ENCODE peak calls at places on chromosomes 12 and 14, in six cellular contexts. One of them, this sample, is unnamed.

GRCh38 chr14:88300817-88301216 is 22.3 kb downstream of the KCNK10 start:
- DNase-seq in HEK293T: no peak
- DNase-seq in NCI-H1092: no peak
- DNase-seq in stimulated activated CD4-positive, alpha-beta T cell treated with anti-CD3 and anti-CD28 coated beads, TNF-alpha, amount 100 ng/mL, for 4 hours: no peak
- DNase-seq in endodermal cell: no peak
- DNase-seq in stimulated activated CD8-positive, alpha-beta memory T cell treated with anti-CD3 and anti-CD28 coated beads, Interleukin-15, amount 100 ng/mL, for 24 hours: no peak
- DNase-seq in this sample: no peak

GRCh38 chr14:77064535-77065178 is 33.4 kb upstream of the CIPC start:
- DNase-seq in HEK293T: no peak
- DNase-seq in stimulated activated CD8-positive, alpha-beta memory T cell treated with anti-CD3 and anti-CD28 coated beads, Interleukin-15, amount 100 ng/mL, for 24 hours: no peak
- DNase-seq in endodermal cell: no peak
- DNase-seq in NCI-H1092: no peak
- DNase-seq in stimulated activated CD4-positive, alpha-beta T cell treated with anti-CD3 and anti-CD28 coated beads, TNF-alpha, amount 100 ng/mL, for 4 hours: no peak
- DNase-seq in this sample: no peak

GRCh38 chr14:20591235-20591634 is at the start of gene RNASE12:
- DNase-seq in NCI-H1092: no peak
- DNase-seq in endodermal cell: peak
- DNase-seq in HEK293T: no peak
- DNase-seq in stimulated activated CD8-positive, alpha-beta memory T cell treated with anti-CD3 and anti-CD28 coated beads, Interleukin-15, amount 100 ng/mL, for 24 hours: no peak
- DNase-seq in stimulated activated CD4-positive, alpha-beta T cell treated with anti-CD3 and anti-CD28 coated beads, TNF-alpha, amount 100 ng/mL, for 4 hours: no peak
- DNase-seq in this sample: no peak

GRCh38 chr14:20997564-20997963 is 1.5 kb upstream of the SLC39A2 start:
- DNase-seq in endodermal cell: peak
- DNase-seq in HEK293T: no peak
- DNase-seq in stimulated activated CD4-positive, alpha-beta T cell treated with anti-CD3 and anti-CD28 coated beads, TNF-alpha, amount 100 ng/mL, for 4 hours: no peak
- DNase-seq in stimulated activated CD8-positive, alpha-beta memory T cell treated with anti-CD3 and anti-CD28 coated beads, Interleukin-15, amount 100 ng/mL, for 24 hours: no peak
- DNase-seq in NCI-H1092: no peak
- DNase-seq in this sample: no peak

GRCh38 chr12:125983784-125984510 is 918.7 kb downstream of the AACS start:
- DNase-seq in NCI-H1092: no peak
- DNase-seq in stimulated activated CD4-positive, alpha-beta T cell treated with anti-CD3 and anti-CD28 coated beads, TNF-alpha, amount 100 ng/mL, for 4 hours: no peak
- DNase-seq in stimulated activated CD8-positive, alpha-beta memory T cell treated with anti-CD3 and anti-CD28 coated beads, Interleukin-15, amount 100 ng/mL, for 24 hours: no peak
- DNase-seq in endodermal cell: peak
- DNase-seq in HEK293T: no peak
- DNase-seq in this sample: peak

GRCh38 chr12:39905152-39905551 is 200.7 kb downstream of the SLC2A13 start:
- DNase-seq in stimulated activated CD4-positive, alpha-beta T cell treated with anti-CD3 and anti-CD28 coated beads, TNF-alpha, amount 100 ng/mL, for 4 hours: no peak
- DNase-seq in HEK293T: no peak
- DNase-seq in NCI-H1092: no peak
- DNase-seq in stimulated activated CD8-positive, alpha-beta memory T cell treated with anti-CD3 and anti-CD28 coated beads, Interleukin-15, amount 100 ng/mL, for 24 hours: no peak
- DNase-seq in endodermal cell: no peak
- DNase-seq in this sample: no peak

GRCh38 chr14:37036669-37037341 is 135.6 kb downstream of the SLC25A21 start:
- DNase-seq in stimulated activated CD4-positive, alpha-beta T cell treated with anti-CD3 and anti-CD28 coated beads, TNF-alpha, amount 100 ng/mL, for 4 hours: no peak
- DNase-seq in NCI-H1092: no peak
- DNase-seq in endodermal cell: no peak
- DNase-seq in stimulated activated CD8-positive, alpha-beta memory T cell treated with anti-CD3 and anti-CD28 coated beads, Interleukin-15, amount 100 ng/mL, for 24 hours: no peak
- DNase-seq in HEK293T: no peak
- DNase-seq in this sample: no peak

GRCh38 chr12:26471560-26471959 is 276.2 kb downstream of the SSPN start:
- DNase-seq in stimulated activated CD4-positive, alpha-beta T cell treated with anti-CD3 and anti-CD28 coated beads, TNF-alpha, amount 100 ng/mL, for 4 hours: no peak
- DNase-seq in HEK293T: no peak
- DNase-seq in stimulated activated CD8-positive, alpha-beta memory T cell treated with anti-CD3 and anti-CD28 coated beads, Interleukin-15, amount 100 ng/mL, for 24 hours: no peak
- DNase-seq in endodermal cell: no peak
- DNase-seq in NCI-H1092: no peak
- DNase-seq in this sample: no peak

GRCh38 chr14:99075061-99075460 is 196.9 kb downstream of the BCL11B start:
- DNase-seq in endodermal cell: no peak
- DNase-seq in stimulated activated CD4-positive, alpha-beta T cell treated with anti-CD3 and anti-CD28 coated beads, TNF-alpha, amount 100 ng/mL, for 4 hours: no peak
- DNase-seq in stimulated activated CD8-positive, alpha-beta memory T cell treated with anti-CD3 and anti-CD28 coated beads, Interleukin-15, amount 100 ng/mL, for 24 hours: no peak
- DNase-seq in NCI-H1092: no peak
- DNase-seq in HEK293T: no peak
- DNase-seq in this sample: no peak

GRCh38 chr12:124416516-124417395 is 121.9 kb downstream of the RFLNA start:
- DNase-seq in stimulated activated CD8-positive, alpha-beta memory T cell treated with anti-CD3 and anti-CD28 coated beads, Interleukin-15, amount 100 ng/mL, for 24 hours: no peak
- DNase-seq in stimulated activated CD4-positive, alpha-beta T cell treated with anti-CD3 and anti-CD28 coated beads, TNF-alpha, amount 100 ng/mL, for 4 hours: no peak
- DNase-seq in endodermal cell: no peak
- DNase-seq in NCI-H1092: no peak
- DNase-seq in HEK293T: no peak
- DNase-seq in this sample: no peak

GRCh38 chr14:68363841-68364711 is 428.8 kb downstream of the ZFP36L1 start:
- DNase-seq in HEK293T: peak
- DNase-seq in NCI-H1092: no peak
- DNase-seq in endodermal cell: peak
- DNase-seq in stimulated activated CD4-positive, alpha-beta T cell treated with anti-CD3 and anti-CD28 coated beads, TNF-alpha, amount 100 ng/mL, for 4 hours: no peak
- DNase-seq in stimulated activated CD8-positive, alpha-beta memory T cell treated with anti-CD3 and anti-CD28 coated beads, Interleukin-15, amount 100 ng/mL, for 24 hours: no peak
- DNase-seq in this sample: no peak

GRCh38 chr14:99688210-99688581 is 4.1 kb downstream of the CYP46A1 start:
- DNase-seq in endodermal cell: no peak
- DNase-seq in stimulated activated CD8-positive, alpha-beta memory T cell treated with anti-CD3 and anti-CD28 coated beads, Interleukin-15, amount 100 ng/mL, for 24 hours: no peak
- DNase-seq in NCI-H1092: no peak
- DNase-seq in HEK293T: no peak
- DNase-seq in stimulated activated CD4-positive, alpha-beta T cell treated with anti-CD3 and anti-CD28 coated beads, TNF-alpha, amount 100 ng/mL, for 4 hours: no peak
- DNase-seq in this sample: no peak

GRCh38 chr12:65121049-65121955 is at the start of gene WIF1:
- DNase-seq in NCI-H1092: no peak
- DNase-seq in stimulated activated CD4-positive, alpha-beta T cell treated with anti-CD3 and anti-CD28 coated beads, TNF-alpha, amount 100 ng/mL, for 4 hours: peak
- DNase-seq in endodermal cell: peak
- DNase-seq in stimulated activated CD8-positive, alpha-beta memory T cell treated with anti-CD3 and anti-CD28 coated beads, Interleukin-15, amount 100 ng/mL, for 24 hours: no peak
- DNase-seq in HEK293T: peak
- DNase-seq in this sample: peak

GRCh38 chr12:43675048-43675904 is 83.3 kb downstream of the PUS7L start:
- DNase-seq in stimulated activated CD4-positive, alpha-beta T cell treated with anti-CD3 and anti-CD28 coated beads, TNF-alpha, amount 100 ng/mL, for 4 hours: no peak
- DNase-seq in endodermal cell: peak
- DNase-seq in NCI-H1092: no peak
- DNase-seq in HEK293T: no peak
- DNase-seq in stimulated activated CD8-positive, alpha-beta memory T cell treated with anti-CD3 and anti-CD28 coated beads, Interleukin-15, amount 100 ng/mL, for 24 hours: no peak
- DNase-seq in this sample: no peak

GRCh38 chr14:54976316-54976715 is 50.6 kb downstream of the WDHD1 start:
- DNase-seq in stimulated activated CD8-positive, alpha-beta memory T cell treated with anti-CD3 and anti-CD28 coated beads, Interleukin-15, amount 100 ng/mL, for 24 hours: no peak
- DNase-seq in HEK293T: no peak
- DNase-seq in stimulated activated CD4-positive, alpha-beta T cell treated with anti-CD3 and anti-CD28 coated beads, TNF-alpha, amount 100 ng/mL, for 4 hours: no peak
- DNase-seq in endodermal cell: no peak
- DNase-seq in NCI-H1092: no peak
- DNase-seq in this sample: no peak

GRCh38 chr12:107884769-107885694 is 110.5 kb downstream of the ASCL4 start:
- DNase-seq in HEK293T: peak
- DNase-seq in NCI-H1092: peak
- DNase-seq in stimulated activated CD4-positive, alpha-beta T cell treated with anti-CD3 and anti-CD28 coated beads, TNF-alpha, amount 100 ng/mL, for 4 hours: no peak
- DNase-seq in endodermal cell: peak
- DNase-seq in stimulated activated CD8-positive, alpha-beta memory T cell treated with anti-CD3 and anti-CD28 coated beads, Interleukin-15, amount 100 ng/mL, for 24 hours: no peak
- DNase-seq in this sample: peak

GRCh38 chr12:13074396-13075113 is 28.9 kb downstream of the GSG1 start:
- DNase-seq in HEK293T: no peak
- DNase-seq in NCI-H1092: no peak
- DNase-seq in stimulated activated CD4-positive, alpha-beta T cell treated with anti-CD3 and anti-CD28 coated beads, TNF-alpha, amount 100 ng/mL, for 4 hours: no peak
- DNase-seq in endodermal cell: no peak
- DNase-seq in stimulated activated CD8-positive, alpha-beta memory T cell treated with anti-CD3 and anti-CD28 coated beads, Interleukin-15, amount 100 ng/mL, for 24 hours: no peak
- DNase-seq in this sample: no peak

GRCh38 chr12:96986883-96987523 is 79.9 kb downstream of the NEDD1 start:
- DNase-seq in NCI-H1092: peak
- DNase-seq in endodermal cell: peak
- DNase-seq in HEK293T: peak
- DNase-seq in stimulated activated CD8-positive, alpha-beta memory T cell treated with anti-CD3 and anti-CD28 coated beads, Interleukin-15, amount 100 ng/mL, for 24 hours: no peak
- DNase-seq in stimulated activated CD4-positive, alpha-beta T cell treated with anti-CD3 and anti-CD28 coated beads, TNF-alpha, amount 100 ng/mL, for 4 hours: no peak
- DNase-seq in this sample: no peak

GRCh38 chr12:56188116-56188785 is 1.0 kb downstream of the SMARCC2 start:
- DNase-seq in HEK293T: no peak
- DNase-seq in stimulated activated CD8-positive, alpha-beta memory T cell treated with anti-CD3 and anti-CD28 coated beads, Interleukin-15, amount 100 ng/mL, for 24 hours: no peak
- DNase-seq in stimulated activated CD4-positive, alpha-beta T cell treated with anti-CD3 and anti-CD28 coated beads, TNF-alpha, amount 100 ng/mL, for 4 hours: no peak
- DNase-seq in endodermal cell: peak
- DNase-seq in NCI-H1092: no peak
- DNase-seq in this sample: no peak

GRCh38 chr12:92566448-92567040 is 136.2 kb upstream of the PLEKHG7 start:
- DNase-seq in HEK293T: no peak
- DNase-seq in NCI-H1092: no peak
- DNase-seq in stimulated activated CD8-positive, alpha-beta memory T cell treated with anti-CD3 and anti-CD28 coated beads, Interleukin-15, amount 100 ng/mL, for 24 hours: no peak
- DNase-seq in endodermal cell: no peak
- DNase-seq in stimulated activated CD4-positive, alpha-beta T cell treated with anti-CD3 and anti-CD28 coated beads, TNF-alpha, amount 100 ng/mL, for 4 hours: no peak
- DNase-seq in this sample: no peak

GRCh38 chr14:58625438-58625837 is 12.3 kb upstream of the DACT1 start:
- DNase-seq in stimulated activated CD4-positive, alpha-beta T cell treated with anti-CD3 and anti-CD28 coated beads, TNF-alpha, amount 100 ng/mL, for 4 hours: no peak
- DNase-seq in endodermal cell: peak
- DNase-seq in stimulated activated CD8-positive, alpha-beta memory T cell treated with anti-CD3 and anti-CD28 coated beads, Interleukin-15, amount 100 ng/mL, for 24 hours: no peak
- DNase-seq in NCI-H1092: no peak
- DNase-seq in HEK293T: no peak
- DNase-seq in this sample: no peak

This sample was measured in NCI-H1930.